ENCODE peak calls at places on chromosomes 16 and 17, in eight cellular contexts. Y is KG1; N is C1 segment of cervical spinal cord; Z is frontal cortex; T is coronary artery; P is H54; R is DMS79; O is stimulated activated CD4-positive, alpha-beta T cell treated with anti-CD3 and anti-CD28 coated beads, TNF-alpha, amount 100 ng/mL, for 48 hours. Q is an unnamed sample.

GRCh38 chr16:55329791-55330190 is 5.8 kb downstream of the IRX6 start:
- DNase-seq in Y (no peak), N (no peak), Z (no peak), T (no peak), P (no peak), R (no peak), O (no peak), Q (no peak)

GRCh38 chr16:21590791-21591190 is 8.6 kb upstream of the METTL9 start:
- DNase-seq in Y (no peak), N (no peak), Z (no peak), T (no peak), P (no peak), R (no peak), O (no peak), Q (no peak)

GRCh38 chr16:85699628-85700027 is 10.9 kb upstream of the GINS2 start:
- DNase-seq in Y (no peak), N (no peak), Z (peak; percentile 59), T (no peak), P (peak; percentile 91), R (no peak), O (no peak), Q (no peak)

GRCh38 chr17:8832711-8833352 is 33.7 kb upstream of the MFSD6L start:
- DNase-seq in Y (no peak), N (no peak), Z (no peak), T (no peak), P (no peak), R (no peak), O (peak; percentile 27), Q (no peak)

GRCh38 chr17:35373532-35373983 is at the start of gene SLFN11:
- DNase-seq in Y (peak; percentile 84), N (peak; percentile 30), Z (peak; percentile 72), T (peak; percentile 92), P (peak; percentile 67), R (peak; percentile 94), O (peak; percentile 88), Q (peak; percentile 85)

GRCh38 chr16:88320947-88321634 is 61.7 kb upstream of the ZNF469 start:
- DNase-seq in Y (no peak), N (no peak), Z (no peak), T (no peak), P (no peak), R (no peak), O (no peak), Q (no peak)

GRCh38 chr16:83727751-83728352 is 79.9 kb upstream of the HSBP1 start:
- DNase-seq in Y (no peak), N (no peak), Z (no peak), T (no peak), P (no peak), R (no peak), O (no peak), Q (no peak)

GRCh38 chr17:81976332-81977210 is 858 bp upstream of the ASPSCR1 start:
- DNase-seq in Y (no peak), N (peak; percentile 10), Z (no peak), T (no peak), P (no peak), R (peak; percentile 40), O (peak; percentile 49), Q (no peak)

GRCh38 chr17:57357392-57357784 is 101.1 kb downstream of the MSI2 start:
- DNase-seq in Y (no peak), N (peak; percentile 55), Z (no peak), T (no peak), P (no peak), R (peak; percentile 31), O (no peak), Q (peak; percentile 50)

GRCh38 chr17:36768355-36768754 is 167.0 kb downstream of the MRM1 start:
- DNase-seq in Y (no peak), N (no peak), Z (no peak), T (no peak), P (no peak), R (no peak), O (no peak), Q (no peak)

GRCh38 chr17:18163528-18163927 is 20.1 kb upstream of the ALKBH5 start:
- DNase-seq in Y (no peak), N (no peak), Z (no peak), T (no peak), P (no peak), R (no peak), O (no peak), Q (no peak)

GRCh38 chr17:9079461-9080103 is 58.3 kb downstream of the NTN1 start:
- DNase-seq in Y (no peak), N (no peak), Z (no peak), T (no peak), P (no peak), R (no peak), O (no peak), Q (no peak)

GRCh38 chr17:37567137-37567927 is 41.9 kb downstream of the SYNRG start:
- DNase-seq in Y (no peak), N (no peak), Z (no peak), T (no peak), P (no peak), R (no peak), O (no peak), Q (no peak)

GRCh38 chr17:19336938-19337711 is 25.4 kb downstream of the B9D1 start:
- DNase-seq in Y (no peak), N (no peak), Z (peak; percentile 77), T (no peak), P (no peak), R (no peak), O (no peak), Q (no peak)

GRCh38 chr17:73420897-73421296 is 109.1 kb upstream of the CDC42EP4 start:
- DNase-seq in Y (no peak), N (no peak), Z (no peak), T (no peak), P (peak; percentile 77), R (no peak), O (no peak), Q (no peak)

GRCh38 chr16:86082400-86083030 is 183.6 kb downstream of the IRF8 start:
- DNase-seq in Y (no peak), N (no peak), Z (no peak), T (no peak), P (no peak), R (no peak), O (no peak), Q (no peak)

GRCh38 chr17:62625870-62626200 is 1.6 kb upstream of the MRC2 start:
- DNase-seq in Y (no peak), N (no peak), Z (no peak), T (no peak), P (no peak), R (no peak), O (no peak), Q (no peak)

Q was measured in MM.1S.